ENCODE peak calls at places on chromosomes 6 and 20, in eight cellular contexts. U is HTR-8/SVneo; Q is activated CD4-positive, alpha-beta T cell treated with anti-CD3 and anti-CD28 coated beads, Interleukin-2, amount 50 U/mL, for 1 hour; G is NCI-H146; X is left cardiac atrium; B is left lung; P is progenitor cell of endocrine pancreas; E is NCI-H1092 treated with DMSO at 0.1 percent for 48 hours. I is an unnamed sample.

GRCh38 chr6:152267967-152268845 is 369.0 kb downstream of the SYNE1 start:
- DNase-seq in B (no peak), G (peak; percentile 65), P (no peak), Q (peak; percentile 7), U (peak; percentile 17), X (no peak), E (peak; percentile 13), I (peak; percentile 30)

GRCh38 chr6:33906413-33906812 is 102.6 kb upstream of the MLN start:
- DNase-seq in G (no peak), P (no peak), X (no peak), U (no peak), E (no peak), B (no peak), Q (no peak), I (no peak)

GRCh38 chr6:13457577-13457976 is 29.8 kb downstream of the GFOD1 start:
- DNase-seq in P (no peak), E (no peak), G (no peak), B (no peak), Q (no peak), X (no peak), U (no peak), I (peak; percentile 91)

GRCh38 chr6:1613631-1614447 is 4.1 kb downstream of the FOXC1 start:
- DNase-seq in G (no peak), U (peak; percentile 60), Q (no peak), X (no peak), P (no peak), B (no peak), E (no peak), I (peak; percentile 36)

GRCh38 chr6:156876302-156876701 is 99.1 kb downstream of the ARID1B start:
- DNase-seq in G (peak; percentile 26), Q (no peak), E (no peak), U (no peak), X (peak; percentile 50), B (no peak), P (no peak), I (no peak)

GRCh38 chr20:44019638-44020335 is 105.1 kb downstream of the TOX2 start:
- DNase-seq in E (no peak), X (no peak), U (no peak), Q (peak; percentile 8), B (no peak), P (no peak), G (no peak), I (no peak)

GRCh38 chr6:157443066-157443800 is 62.2 kb downstream of the ZDHHC14 start:
- DNase-seq in Q (no peak), P (no peak), U (no peak), G (no peak), X (no peak), E (no peak), B (no peak), I (peak; percentile 77)

GRCh38 chr20:50758992-50759391 is 27.6 kb downstream of the PARD6B start:
- DNase-seq in Q (no peak), P (no peak), U (no peak), B (no peak), E (no peak), G (no peak), X (no peak), I (no peak)

GRCh38 chr6:84623956-84624680 is 140.3 kb downstream of the TBX18 start:
- DNase-seq in P (no peak), U (peak; percentile 41), G (no peak), E (no peak), X (peak; percentile 33), Q (no peak), B (no peak), I (no peak)

GRCh38 chr6:67880939-67881705 is 754.0 kb upstream of the ADGRB3 start:
- DNase-seq in P (no peak), U (no peak), B (no peak), Q (no peak), G (no peak), E (no peak), X (no peak), I (no peak)

GRCh38 chr6:76697585-76697984 is 625.1 kb upstream of the IMPG1 start:
- DNase-seq in X (no peak), Q (no peak), U (no peak), B (no peak), G (no peak), E (no peak), P (no peak), I (no peak)

GRCh38 chr20:47345214-47345613 is 11.3 kb downstream of the ZMYND8 start:
- DNase-seq in U (no peak), Q (no peak), P (no peak), E (no peak), X (no peak), G (no peak), B (no peak), I (no peak)

GRCh38 chr6:78347191-78347916 is 520.0 kb upstream of the IRAK1BP1 start:
- DNase-seq in P (no peak), Q (no peak), G (no peak), E (no peak), B (no peak), X (no peak), U (no peak), I (no peak)

GRCh38 chr6:161369339-161369738 is 95.5 kb upstream of the AGPAT4 start:
- DNase-seq in G (no peak), Q (no peak), U (peak; percentile 26), P (no peak), X (no peak), E (no peak), B (peak; percentile 67), I (peak; percentile 97)

GRCh38 chr6:21158149-21158548 is 435.4 kb upstream of the SOX4 start:
- DNase-seq in Q (no peak), P (no peak), B (no peak), X (no peak), E (no peak), G (no peak), U (no peak), I (no peak)

GRCh38 chr6:107129370-107129925 is 14.1 kb upstream of the BEND3 start:
- DNase-seq in X (no peak), B (no peak), U (no peak), E (no peak), G (no peak), Q (no peak), P (no peak), I (no peak)

GRCh38 chr20:11807070-11807741 is 110.5 kb upstream of the BTBD3 start:
- DNase-seq in Q (no peak), E (no peak), B (no peak), U (peak; percentile 66), X (no peak), G (no peak), P (no peak), I (peak; percentile 82)

GRCh38 chr6:168026925-168027324 is 29.5 kb downstream of the KIF25 start:
- DNase-seq in B (no peak), Q (no peak), U (no peak), E (no peak), X (no peak), P (no peak), G (no peak), I (no peak)

GRCh38 chr6:15312500-15312899 is 66.6 kb downstream of the JARID2 start:
- DNase-seq in X (no peak), U (no peak), E (no peak), P (no peak), B (no peak), Q (no peak), G (no peak), I (peak; percentile 35)

GRCh38 chr20:61115627-61116026 is 136.4 kb upstream of the CDH4 start:
- DNase-seq in Q (no peak), P (no peak), B (no peak), E (peak; percentile 79), G (no peak), U (no peak), X (no peak), I (no peak)

GRCh38 chr20:17808357-17808756 is 108.6 kb downstream of the BANF2 start:
- DNase-seq in U (no peak), G (no peak), X (peak; percentile 51), B (peak; percentile 56), P (no peak), E (no peak), Q (no peak), I (no peak)

GRCh38 chr20:43189614-43190331 is at the start of gene PTPRT:
- DNase-seq in X (no peak), G (no peak), P (peak; percentile 13), E (no peak), U (no peak), Q (no peak), B (no peak), I (no peak)

GRCh38 chr6:147855823-147856222 is 347.3 kb downstream of the SAMD5 start:
- DNase-seq in E (no peak), G (peak; percentile 35), X (no peak), P (no peak), B (no peak), U (no peak), Q (no peak), I (peak; percentile 57)

GRCh38 chr6:47134476-47135189 is 92.5 kb upstream of the ADGRF1 start:
- DNase-seq in P (no peak), Q (no peak), U (peak; percentile 71), E (peak; percentile 46), X (no peak), G (peak; percentile 91), B (no peak), I (peak; percentile 79)

GRCh38 chr6:74070091-74070490 is 374.1 kb downstream of the CD109 start:
- DNase-seq in Q (no peak), P (no peak), E (no peak), U (no peak), X (no peak), B (no peak), G (no peak), I (no peak)

I was measured in foreskin keratinocyte.